ENCODE peak calls at places on chromosomes 3 and 15, in eight cellular contexts. Y is heart left ventricle, S is tibial nerve, T is thyroid gland, Q is A549, O is breast epithelium, A is erythroblast, E is endothelial cell of umbilical vein. U is an unnamed sample.

GRCh38 chr15:49083471-49084284 is 37.4 kb upstream of the SECISBP2L start:
- DNase-seq in Y (no peak), O (no peak), A (no peak), S (no peak), Q (no peak), T (no peak), E (no peak), U (no peak)

GRCh38 chr3:31544634-31545033 is 11.9 kb downstream of the STT3B start:
- DNase-seq in Y (peak; percentile 34), O (no peak), T (no peak), S (peak; percentile 17), E (no peak), A (peak; percentile 23), Q (no peak), U (peak; percentile 22)

GRCh38 chr3:129936757-129937156 is 37.8 kb upstream of the TRH start:
- DNase-seq in A (no peak), Q (no peak), O (no peak), S (peak; percentile 38), T (peak; percentile 34), E (peak; percentile 60), Y (no peak), U (peak; percentile 51)

GRCh38 chr3:15948403-15948802 is 150.6 kb upstream of the ANKRD28 start:
- DNase-seq in E (no peak), Q (no peak), T (no peak), A (no peak), O (no peak), Y (no peak), S (no peak), U (no peak)

GRCh38 chr15:48177875-48178611 is at the start of gene MYEF2:
- DNase-seq in T (peak; percentile 66), Y (peak; percentile 70), S (peak; percentile 24), E (peak; percentile 78), O (peak; percentile 62), A (peak; percentile 77), Q (peak; percentile 44), U (no peak)

GRCh38 chr3:187838016-187838535 is 92.8 kb upstream of the BCL6 start:
- DNase-seq in Q (no peak), O (no peak), E (no peak), S (no peak), T (no peak), A (no peak), Y (no peak), U (no peak)

GRCh38 chr15:35693286-35693685 is 147.3 kb upstream of the DPH6 start:
- DNase-seq in E (peak; percentile 34), O (no peak), A (no peak), S (no peak), T (no peak), Y (no peak), Q (no peak), U (no peak)

GRCh38 chr3:79085166-79085565 is 682.6 kb downstream of the ROBO1 start:
- DNase-seq in Y (no peak), S (no peak), Q (no peak), A (no peak), T (no peak), E (no peak), O (no peak), U (no peak)

GRCh38 chr3:179589143-179589542 is 15.3 kb downstream of the MRPL47 start:
- DNase-seq in O (no peak), T (no peak), Y (no peak), A (no peak), E (peak; percentile 36), Q (no peak), S (no peak), U (no peak)

GRCh38 chr3:194985031-194985578 is 285.9 kb downstream of the XXYLT1 start:
- DNase-seq in Y (peak; percentile 80), S (peak; percentile 23), T (peak; percentile 75), Q (no peak), A (no peak), E (no peak), O (peak; percentile 74), U (peak; percentile 73)

GRCh38 chr3:67335813-67336212 is 318.6 kb downstream of the SUCLG2 start:
- DNase-seq in Y (no peak), O (no peak), Q (no peak), A (no peak), E (no peak), T (no peak), S (peak; percentile 6), U (no peak)

GRCh38 chr15:34853001-34853758 is 57.8 kb upstream of the ACTC1 start:
- DNase-seq in A (peak; percentile 4), E (peak; percentile 82), O (no peak), S (no peak), Y (no peak), T (no peak), Q (no peak), U (no peak)

GRCh38 chr15:37101634-37102314 is 1.4 kb upstream of the MEIS2 start:
- DNase-seq in Q (peak; percentile 66), O (no peak), A (peak; percentile 73), Y (peak; percentile 83), E (peak; percentile 85), S (peak; percentile 61), T (peak; percentile 54), U (peak; percentile 87)

GRCh38 chr15:48447657-48448056 is 116.4 kb downstream of the DUT start:
- DNase-seq in O (no peak), Q (no peak), Y (no peak), T (no peak), E (peak; percentile 6), S (no peak), A (peak; percentile 12), U (no peak)

GRCh38 chr3:164640586-164640985 is 437.7 kb downstream of the SI start:
- DNase-seq in S (no peak), Y (no peak), A (no peak), Q (no peak), O (no peak), E (no peak), T (no peak), U (no peak)

GRCh38 chr15:40381818-40382529 is 547 bp upstream of the KNSTRN start:
- DNase-seq in T (no peak), Q (no peak), Y (no peak), S (no peak), A (no peak), O (no peak), E (no peak), U (peak; percentile 54)

GRCh38 chr3:97821413-97821809 is 400 bp upstream of the CRYBG3 start:
- DNase-seq in Y (peak; percentile 50), E (no peak), O (peak; percentile 56), Q (peak; percentile 5), A (no peak), S (peak; percentile 32), T (peak; percentile 69), U (peak; percentile 60)

GRCh38 chr15:87219650-87220615 is 1036.6 kb downstream of the NTRK3 start:
- DNase-seq in Y (no peak), O (no peak), A (no peak), E (no peak), S (no peak), T (no peak), Q (no peak), U (no peak)

GRCh38 chr3:43932921-43933320 is 242.2 kb downstream of the ABHD5 start:
- DNase-seq in E (no peak), T (no peak), A (no peak), O (no peak), Q (no peak), Y (no peak), S (no peak), U (no peak)

GRCh38 chr3:87324609-87325008 is 48.2 kb upstream of the POU1F1 start:
- DNase-seq in S (no peak), Q (no peak), Y (no peak), T (no peak), E (no peak), A (no peak), O (no peak), U (no peak)

GRCh38 chr3:94686208-94686607 is 623.3 kb downstream of the NSUN3 start:
- DNase-seq in Y (no peak), Q (no peak), E (no peak), A (no peak), T (no peak), S (no peak), O (no peak), U (no peak)

DNA sequence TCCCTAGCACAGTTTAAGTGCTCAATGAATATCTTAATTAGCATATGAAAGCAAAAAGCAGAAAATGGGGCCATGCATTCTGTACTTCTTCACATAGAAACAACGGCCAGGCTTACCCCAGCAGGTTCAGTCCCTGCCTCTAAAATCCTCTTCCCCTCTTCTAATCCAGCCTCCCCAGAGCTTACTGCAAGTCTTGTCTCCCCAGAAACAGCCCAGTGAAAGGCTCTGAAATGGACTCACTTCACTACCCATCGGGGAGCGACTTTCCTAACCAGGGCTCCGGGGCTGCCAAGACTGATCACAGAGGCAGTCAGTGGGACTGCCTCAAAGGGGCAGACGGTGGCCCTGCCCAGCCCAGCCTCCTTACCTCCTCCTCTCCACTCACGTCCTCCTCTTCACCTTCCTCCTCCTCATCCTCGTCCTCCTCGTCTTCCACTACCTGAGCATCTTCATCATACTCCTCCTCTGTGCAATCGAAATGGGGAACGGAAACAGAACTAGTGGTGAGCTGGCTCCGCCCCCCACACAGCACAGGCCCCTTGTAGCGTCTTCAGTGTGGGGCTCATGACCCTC is 38.0 kb downstream of the ANP32A start:
- DNase-seq in Y (no peak), O (no peak), S (no peak), A (no peak), Q (no peak), T (no peak), E (no peak), U (no peak)
- TF ChIP-seq POLR2A in Y (no peak), O (no peak), S (no peak), A (no peak), Q (no peak), T (no peak), E (no peak), U (no peak)

GRCh38 chr15:52651868-52652267 is 27.3 kb downstream of the ATOSA start:
- DNase-seq in Y (peak; percentile 69), O (no peak), Q (peak; percentile 77), E (peak; percentile 90), T (peak; percentile 81), S (peak; percentile 63), A (peak; percentile 80), U (peak; percentile 73)
- TF ChIP-seq POLR2A in Y (peak; percentile 33), O (no peak), Q (peak; percentile 45), E (no peak), T (peak; percentile 60), S (no peak), A (no peak), U (no peak)

DNA sequence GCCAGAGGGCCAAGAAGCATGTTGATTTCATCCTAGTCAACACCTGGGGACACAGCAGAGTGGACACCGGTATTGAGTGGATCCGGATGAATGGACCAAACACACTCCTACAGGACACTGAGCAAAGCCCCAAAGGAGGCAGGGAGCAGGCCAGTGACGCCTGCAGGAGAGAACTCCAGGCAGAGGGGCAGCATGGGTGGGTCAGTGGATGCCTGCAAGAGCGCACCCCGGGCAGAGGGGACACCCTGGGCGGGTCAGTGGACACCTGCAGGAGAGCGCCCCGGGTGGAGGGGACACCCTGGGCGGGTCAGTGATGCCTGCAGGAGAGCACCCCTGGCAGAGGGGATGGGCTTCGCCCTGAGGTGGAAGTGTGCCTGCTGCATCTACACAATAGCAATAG is 27.6 kb upstream of the HRH1 start:
- DNase-seq in S (no peak), A (no peak), Q (no peak), Y (no peak), E (no peak), O (no peak), T (no peak), U (no peak)
- TF ChIP-seq POLR2A in S (no peak), A (no peak), Q (no peak), Y (no peak), E (no peak), O (no peak), T (no peak), U (no peak)

DNA sequence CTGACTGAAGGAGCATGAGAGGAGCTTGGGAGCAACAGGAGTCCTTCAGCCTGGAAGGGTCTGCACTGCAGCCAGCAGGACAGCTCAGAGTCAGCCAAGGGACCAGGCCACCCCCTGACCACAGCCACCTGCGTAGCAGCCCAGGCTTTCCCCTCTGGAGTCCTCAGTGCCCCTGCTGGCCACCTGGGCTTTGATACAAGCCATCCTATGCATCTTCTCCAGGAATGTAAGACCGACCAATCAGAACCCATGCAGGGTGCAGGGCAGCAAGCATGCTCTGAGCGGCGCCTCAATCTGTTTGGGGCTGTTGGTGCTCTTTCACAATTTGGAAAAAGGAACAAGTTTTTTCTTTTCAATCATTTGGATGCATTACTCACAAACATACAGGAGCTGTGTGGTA is 52.0 kb downstream of the DZIP1L start:
- DNase-seq in S (no peak), O (no peak), Y (no peak), A (no peak), Q (no peak), T (no peak), E (no peak), U (no peak)
- TF ChIP-seq POLR2A in S (no peak), O (no peak), Y (no peak), A (no peak), Q (no peak), T (no peak), E (no peak), U (no peak)